ENCODE peak calls at places on chromosomes 11 and 22, in eight cellular contexts. P is HCT116, K is PC-3, V is neural progenitor cell, N is GM23338, Y is GM23248, M is hepatocyte, I is MM.1S. D is an unnamed sample.

GRCh38 chr22:44727148-44727547 is 25.1 kb downstream of the PRR5 start:
- DNase-seq in I (no peak), K (no peak), P (no peak), M (no peak), Y (no peak), V (no peak), N (no peak), D (no peak)

GRCh38 chr22:43228330-43228729 is 41.4 kb upstream of the TTLL12 start:
- DNase-seq in K (peak; percentile 35), P (peak; percentile 10), M (peak; percentile 49), V (peak; percentile 57), N (peak; percentile 88), I (no peak), Y (peak; percentile 15), D (peak; percentile 36)

GRCh38 chr11:77879218-77879617 is 58.3 kb downstream of the AAMDC start:
- DNase-seq in V (no peak), K (no peak), P (no peak), Y (peak; percentile 46), N (no peak), I (peak; percentile 85), M (no peak), D (peak; percentile 27)

GRCh38 chr11:76637491-76638266 is 32.9 kb downstream of the LRRC32 start:
- DNase-seq in M (peak; percentile 2), Y (no peak), V (no peak), K (no peak), N (no peak), P (no peak), I (no peak), D (peak; percentile 98)

GRCh38 chr11:112656772-112657428 is 304.3 kb upstream of the NCAM1 start:
- DNase-seq in K (peak; percentile 12), N (no peak), M (no peak), V (no peak), I (no peak), P (peak; percentile 2), Y (peak; percentile 93), D (no peak)

GRCh38 chr11:4203603-4204360 is 109.2 kb downstream of the RRM1 start:
- DNase-seq in V (peak; percentile 64), P (no peak), Y (no peak), I (no peak), N (peak; percentile 76), K (no peak), M (no peak), D (no peak)

GRCh38 chr11:113876074-113876797 is 864 bp upstream of the USP28 start:
- DNase-seq in M (no peak), K (no peak), N (no peak), V (no peak), Y (no peak), I (peak; percentile 29), P (no peak), D (peak; percentile 64)

GRCh38 chr22:42939941-42940653 is 74.9 kb downstream of the PACSIN2 start:
- DNase-seq in I (no peak), V (no peak), K (peak; percentile 93), N (no peak), P (peak; percentile 78), Y (peak; percentile 89), M (peak; percentile 82), D (no peak)

GRCh38 chr11:83540112-83540675 is 254.0 kb upstream of the CCDC90B start:
- DNase-seq in P (no peak), I (no peak), K (no peak), N (peak; percentile 24), Y (peak; percentile 19), V (peak; percentile 3), M (no peak), D (no peak)

GRCh38 chr11:48087974-48088681 is 107.8 kb downstream of the PTPRJ start:
- DNase-seq in M (no peak), N (no peak), Y (no peak), P (no peak), I (no peak), K (no peak), V (no peak), D (no peak)

GRCh38 chr22:47439643-47440265 is 677.3 kb downstream of the TBC1D22A start:
- DNase-seq in M (no peak), Y (no peak), N (no peak), I (no peak), K (no peak), V (no peak), P (no peak), D (no peak)

GRCh38 chr22:49934144-49934890 is 15.9 kb downstream of the CRELD2 start:
- DNase-seq in N (no peak), Y (peak; percentile 62), V (no peak), I (no peak), K (peak; percentile 18), M (peak; percentile 80), P (no peak), D (no peak)

GRCh38 chr22:46684706-46685105 is 53.3 kb downstream of the CERK start:
- DNase-seq in I (no peak), N (no peak), K (no peak), V (no peak), P (no peak), Y (no peak), M (no peak), D (peak; percentile 93)

GRCh38 chr11:35064114-35064800 is 74.7 kb upstream of the CD44 start:
- DNase-seq in V (no peak), P (no peak), N (no peak), M (no peak), K (no peak), I (no peak), Y (peak; percentile 88), D (no peak)

GRCh38 chr11:77778118-77778517 is 42.4 kb downstream of the RSF1 start:
- DNase-seq in M (no peak), P (no peak), Y (no peak), I (no peak), K (no peak), N (no peak), V (no peak), D (no peak)

GRCh38 chr11:18358646-18359045 is 35.7 kb upstream of the LDHA start:
- DNase-seq in I (no peak), Y (no peak), V (no peak), N (no peak), M (no peak), P (no peak), K (no peak), D (no peak)

GRCh38 chr11:67389477-67389876 is 2.3 kb upstream of the RAD9A start:
- DNase-seq in P (no peak), M (peak; percentile 62), N (peak; percentile 80), K (peak; percentile 75), Y (peak; percentile 53), V (peak; percentile 66), I (peak; percentile 45), D (peak; percentile 61)

GRCh38 chr11:69094111-69094914 is 45.6 kb downstream of the TPCN2 start:
- DNase-seq in M (no peak), N (no peak), P (no peak), Y (no peak), V (peak; percentile 44), I (no peak), K (no peak), D (no peak)

GRCh38 chr11:65485820-65486219 is 13.0 kb upstream of the MALAT1 start:
- DNase-seq in P (no peak), Y (peak; percentile 49), I (no peak), M (no peak), N (peak; percentile 13), V (no peak), K (no peak), D (no peak)

GRCh38 chr11:1913271-1914060 is 6.0 kb upstream of the TNNT3 start:
- DNase-seq in N (no peak), M (no peak), P (no peak), Y (no peak), I (no peak), K (no peak), V (no peak), D (no peak)
- H2AFZ ChIP-seq in N (no peak overlapping the region), M (no peak overlapping the region), P (no peak overlapping the region), Y (no peak overlapping the region), I (no peak overlapping the region), K (no peak overlapping the region), V (no peak overlapping the region), D (no peak overlapping the region)

GRCh38 chr11:64261556-64262080 is 10.3 kb downstream of the PLCB3 start:
- DNase-seq in V (no peak), Y (no peak), M (no peak), P (no peak), K (no peak), I (no peak), N (no peak), D (no peak)

GRCh38 chr11:64258356-64258755 is 7.0 kb downstream of the PLCB3 start:
- DNase-seq in K (no peak), Y (no peak), I (no peak), V (no peak), M (no peak), N (no peak), P (no peak), D (no peak)

GRCh38 chr11:64260147-64260708 is 8.9 kb downstream of the PLCB3 start:
- DNase-seq in M (no peak), V (no peak), P (no peak), K (no peak), Y (no peak), N (no peak), I (no peak), D (no peak)

GRCh38 chr11:64259533-64260067 is 8.3 kb downstream of the PLCB3 start:
- DNase-seq in N (no peak), M (no peak), I (no peak), P (no peak), Y (no peak), K (no peak), V (no peak), D (no peak)

GRCh38 chr11:64258946-64259532 is 7.7 kb downstream of the PLCB3 start:
- DNase-seq in I (no peak), Y (no peak), N (no peak), P (no peak), M (no peak), K (no peak), V (no peak), D (no peak)
- TF ChIP-seq EZH2phosphoT487 in I (no peak), Y (no peak), N (no peak), P (no peak), M (no peak), K (no peak), V (no peak), D (no peak)

GRCh38 chr22:30694638-30695350 is at the start of gene OSBP2:
- DNase-seq in M (peak; percentile 77), Y (peak; percentile 45), I (peak; percentile 34), N (peak; percentile 55), P (no peak), K (peak; percentile 19), V (peak; percentile 78), D (no peak)
- H2AFZ ChIP-seq in M (peak within 1 kb of the TSS; percentile 100), Y (peak within 1 kb of the TSS; percentile 83), I (peak within 1 kb of the TSS; percentile 85), N (peak within 1 kb of the TSS; percentile 95), P (no peak within 1 kb of the TSS), K (peak within 1 kb of the TSS; percentile 77), V (peak within 1 kb of the TSS; percentile 98), D (no peak within 1 kb of the TSS)

DNA sequence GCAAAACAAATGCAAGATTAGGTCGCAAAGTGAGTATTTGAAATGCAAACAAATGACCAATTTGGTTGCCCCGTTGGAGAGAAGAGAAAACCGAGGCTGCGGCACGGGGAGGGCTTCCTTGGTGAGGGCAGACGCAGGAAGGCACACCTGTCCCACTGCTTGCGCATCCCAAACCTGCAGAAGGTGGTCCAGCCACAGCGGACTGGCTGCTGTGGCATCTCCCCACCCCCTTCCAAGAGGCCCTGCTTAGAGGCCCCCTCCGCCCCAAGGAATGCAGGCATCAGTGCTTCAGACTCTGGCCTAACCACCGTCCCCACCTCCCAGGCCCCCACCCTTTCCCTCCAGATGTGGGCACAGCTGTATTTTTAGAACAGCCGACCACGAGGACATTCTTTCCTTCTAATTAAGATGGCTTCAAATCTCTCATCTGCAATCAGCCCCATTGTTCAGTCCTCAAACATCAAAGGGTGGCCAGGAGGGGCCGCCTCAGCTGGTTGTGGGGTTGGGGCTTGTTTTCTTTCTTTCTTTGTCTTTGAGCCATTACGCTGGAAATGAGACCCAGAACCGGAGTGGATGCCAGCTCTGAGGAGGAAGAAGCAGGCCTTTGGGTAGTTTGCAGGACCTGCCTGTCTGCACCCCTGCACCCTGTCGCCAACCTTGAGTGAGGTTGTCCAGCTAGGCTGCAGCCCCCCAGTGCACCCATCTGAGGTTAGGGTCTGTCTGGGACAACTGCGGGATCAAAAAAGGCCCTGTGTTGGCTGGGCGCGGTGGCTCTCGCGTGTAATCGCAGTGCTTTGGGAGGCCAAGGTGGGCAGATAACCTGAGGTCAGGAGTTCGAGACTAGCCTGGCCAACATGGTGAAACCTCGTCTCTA is 9.4 kb upstream of the DERL3 start:
- DNase-seq in M (no peak), N (peak; percentile 66), K (no peak), I (peak; percentile 83), P (no peak), V (peak; percentile 73), Y (no peak), D (peak; percentile 83)
- TF ChIP-seq EZH2phosphoT487 in M (no peak), N (no peak), K (no peak), I (no peak), P (no peak), V (no peak), Y (no peak), D (no peak)